ENCODE peak calls at places on chromosomes 4 and X, in nine cellular contexts. One of them, this sample, is unnamed.

GRCh38 chr4:102541708-102542107 is 40.5 kb downstream of the NFKB1 start:
- DNase-seq in pancreas: no peak
- DNase-seq in fibroblast of pulmonary artery: no peak
- DNase-seq in spleen: no peak
- DNase-seq in mesothelial cell of epicardium: no peak
- DNase-seq in stomach: no peak
- DNase-seq in kidney: no peak
- DNase-seq in A549: peak; percentile 1
- DNase-seq in GM10248: no peak
- DNase-seq in this sample: no peak

GRCh38 chr4:1795304-1796195 is 2.5 kb downstream of the FGFR3 start:
- DNase-seq in mesothelial cell of epicardium: no peak
- DNase-seq in stomach: peak; percentile 48
- DNase-seq in kidney: no peak
- DNase-seq in pancreas: no peak
- DNase-seq in fibroblast of pulmonary artery: no peak
- DNase-seq in A549: no peak
- DNase-seq in spleen: no peak
- DNase-seq in GM10248: no peak
- DNase-seq in this sample: no peak

GRCh38 chr4:1403177-1403583 is 3.1 kb downstream of the NKX1-1 start:
- DNase-seq in GM10248: no peak
- DNase-seq in mesothelial cell of epicardium: peak; percentile 37
- DNase-seq in pancreas: no peak
- DNase-seq in kidney: peak; percentile 54
- DNase-seq in spleen: no peak
- DNase-seq in A549: no peak
- DNase-seq in fibroblast of pulmonary artery: no peak
- DNase-seq in stomach: peak; percentile 18
- DNase-seq in this sample: no peak

GRCh38 chr4:81040175-81040659 is 9.7 kb downstream of the BMP3 start:
- DNase-seq in stomach: no peak
- DNase-seq in spleen: no peak
- DNase-seq in kidney: no peak
- DNase-seq in mesothelial cell of epicardium: no peak
- DNase-seq in pancreas: no peak
- DNase-seq in A549: peak; percentile 9
- DNase-seq in GM10248: no peak
- DNase-seq in fibroblast of pulmonary artery: peak; percentile 50
- DNase-seq in this sample: peak; percentile 61

GRCh38 chr4:39062094-39062493 is at the start of gene KLHL5:
- DNase-seq in fibroblast of pulmonary artery: no peak
- DNase-seq in stomach: no peak
- DNase-seq in spleen: no peak
- DNase-seq in kidney: no peak
- DNase-seq in pancreas: no peak
- DNase-seq in GM10248: no peak
- DNase-seq in mesothelial cell of epicardium: no peak
- DNase-seq in A549: no peak
- DNase-seq in this sample: no peak

GRCh38 chrX:135632353-135632752 is 81.1 kb upstream of the CT45A1 start:
- DNase-seq in spleen: no peak
- DNase-seq in A549: no peak
- DNase-seq in GM10248: peak; percentile 26
- DNase-seq in pancreas: no peak
- DNase-seq in stomach: no peak
- DNase-seq in mesothelial cell of epicardium: no peak
- DNase-seq in fibroblast of pulmonary artery: no peak
- DNase-seq in kidney: no peak
- DNase-seq in this sample: no peak

GRCh38 chrX:139759637-139760036 is 51.7 kb upstream of the MCF2 start:
- DNase-seq in mesothelial cell of epicardium: no peak
- DNase-seq in stomach: no peak
- DNase-seq in fibroblast of pulmonary artery: peak; percentile 42
- DNase-seq in pancreas: no peak
- DNase-seq in spleen: no peak
- DNase-seq in GM10248: no peak
- DNase-seq in A549: peak; percentile 24
- DNase-seq in kidney: no peak
- DNase-seq in this sample: peak; percentile 27

GRCh38 chr4:8038702-8039251 is 99.1 kb upstream of the AFAP1 start:
- DNase-seq in spleen: no peak
- DNase-seq in pancreas: no peak
- DNase-seq in A549: no peak
- DNase-seq in stomach: no peak
- DNase-seq in fibroblast of pulmonary artery: no peak
- DNase-seq in kidney: no peak
- DNase-seq in GM10248: no peak
- DNase-seq in mesothelial cell of epicardium: no peak
- DNase-seq in this sample: no peak

GRCh38 chrX:44244008-44244407 is 99.5 kb downstream of the EFHC2 start:
- DNase-seq in A549: peak; percentile 35
- DNase-seq in mesothelial cell of epicardium: no peak
- DNase-seq in kidney: no peak
- DNase-seq in pancreas: no peak
- DNase-seq in spleen: no peak
- DNase-seq in fibroblast of pulmonary artery: peak; percentile 50
- DNase-seq in GM10248: no peak
- DNase-seq in stomach: no peak
- DNase-seq in this sample: no peak

GRCh38 chrX:150983526-150984163 is 510 bp downstream of the HMGB3 start:
- DNase-seq in pancreas: peak; percentile 62
- DNase-seq in A549: no peak
- DNase-seq in GM10248: no peak
- DNase-seq in spleen: no peak
- DNase-seq in stomach: no peak
- DNase-seq in kidney: no peak
- DNase-seq in fibroblast of pulmonary artery: no peak
- DNase-seq in mesothelial cell of epicardium: no peak
- DNase-seq in this sample: no peak

GRCh38 chr4:64581422-64581821 is 172.2 kb upstream of the TECRL start:
- DNase-seq in fibroblast of pulmonary artery: peak; percentile 62
- DNase-seq in kidney: no peak
- DNase-seq in spleen: no peak
- DNase-seq in pancreas: no peak
- DNase-seq in mesothelial cell of epicardium: no peak
- DNase-seq in GM10248: no peak
- DNase-seq in A549: peak; percentile 1
- DNase-seq in stomach: no peak
- DNase-seq in this sample: peak; percentile 12

GRCh38 chr4:54840430-54840829 is 182.7 kb downstream of the KIT start:
- DNase-seq in A549: no peak
- DNase-seq in GM10248: no peak
- DNase-seq in spleen: no peak
- DNase-seq in pancreas: no peak
- DNase-seq in fibroblast of pulmonary artery: no peak
- DNase-seq in kidney: no peak
- DNase-seq in stomach: no peak
- DNase-seq in mesothelial cell of epicardium: no peak
- DNase-seq in this sample: no peak

GRCh38 chr4:54842226-54843055 is 184.7 kb downstream of the KIT start:
- DNase-seq in A549: no peak
- DNase-seq in mesothelial cell of epicardium: no peak
- DNase-seq in pancreas: no peak
- DNase-seq in spleen: no peak
- DNase-seq in fibroblast of pulmonary artery: no peak
- DNase-seq in GM10248: no peak
- DNase-seq in stomach: no peak
- DNase-seq in kidney: no peak
- DNase-seq in this sample: no peak

GRCh38 chr4:54843106-54843505 is 185.3 kb downstream of the KIT start:
- DNase-seq in pancreas: no peak
- DNase-seq in GM10248: no peak
- DNase-seq in A549: no peak
- DNase-seq in mesothelial cell of epicardium: no peak
- DNase-seq in fibroblast of pulmonary artery: no peak
- DNase-seq in stomach: no peak
- DNase-seq in kidney: no peak
- DNase-seq in spleen: no peak
- DNase-seq in this sample: no peak

GRCh38 chr4:54843946-54844345 is 186.2 kb downstream of the KIT start:
- DNase-seq in stomach: no peak
- DNase-seq in pancreas: no peak
- DNase-seq in kidney: no peak
- DNase-seq in A549: no peak
- DNase-seq in spleen: no peak
- DNase-seq in fibroblast of pulmonary artery: no peak
- DNase-seq in mesothelial cell of epicardium: no peak
- DNase-seq in GM10248: no peak
- DNase-seq in this sample: no peak

GRCh38 chr4:54840992-54841768 is 183.4 kb downstream of the KIT start:
- DNase-seq in stomach: peak; percentile 30
- DNase-seq in A549: peak; percentile 2
- DNase-seq in GM10248: no peak
- DNase-seq in fibroblast of pulmonary artery: peak; percentile 16
- DNase-seq in kidney: no peak
- DNase-seq in spleen: no peak
- DNase-seq in mesothelial cell of epicardium: no peak
- DNase-seq in pancreas: no peak
- DNase-seq in this sample: peak; percentile 46
- TF ChIP-seq CTCF in stomach: no peak
- TF ChIP-seq CTCF in A549: no peak
- TF ChIP-seq CTCF in GM10248: no peak
- TF ChIP-seq CTCF in fibroblast of pulmonary artery: no peak
- TF ChIP-seq CTCF in kidney: peak; percentile 31
- TF ChIP-seq CTCF in spleen: no peak
- TF ChIP-seq CTCF in mesothelial cell of epicardium: no peak
- TF ChIP-seq CTCF in pancreas: no peak
- TF ChIP-seq CTCF in this sample: peak; percentile 52

GRCh38 chrX:54641530-54641929 is 111.5 kb downstream of the GNL3L start:
- DNase-seq in A549: no peak
- DNase-seq in kidney: no peak
- DNase-seq in stomach: no peak
- DNase-seq in GM10248: no peak
- DNase-seq in fibroblast of pulmonary artery: no peak
- DNase-seq in mesothelial cell of epicardium: no peak
- DNase-seq in spleen: no peak
- DNase-seq in pancreas: no peak
- DNase-seq in this sample: no peak

GRCh38 chrX:54640721-54641120 is 110.7 kb downstream of the GNL3L start:
- DNase-seq in mesothelial cell of epicardium: no peak
- DNase-seq in kidney: no peak
- DNase-seq in GM10248: no peak
- DNase-seq in stomach: no peak
- DNase-seq in spleen: no peak
- DNase-seq in pancreas: no peak
- DNase-seq in fibroblast of pulmonary artery: no peak
- DNase-seq in A549: no peak
- DNase-seq in this sample: no peak

GRCh38 chrX:54639346-54640102 is 109.5 kb downstream of the GNL3L start:
- DNase-seq in stomach: peak; percentile 91
- DNase-seq in A549: peak; percentile 98
- DNase-seq in mesothelial cell of epicardium: peak; percentile 82
- DNase-seq in fibroblast of pulmonary artery: peak; percentile 98
- DNase-seq in spleen: peak; percentile 97
- DNase-seq in pancreas: peak; percentile 86
- DNase-seq in kidney: peak; percentile 98
- DNase-seq in GM10248: peak; percentile 82
- DNase-seq in this sample: peak; percentile 95

GRCh38 chrX:54639018-54639345 is 109.0 kb downstream of the GNL3L start:
- DNase-seq in spleen: no peak
- DNase-seq in mesothelial cell of epicardium: no peak
- DNase-seq in A549: no peak
- DNase-seq in pancreas: no peak
- DNase-seq in GM10248: no peak
- DNase-seq in fibroblast of pulmonary artery: no peak
- DNase-seq in kidney: no peak
- DNase-seq in stomach: no peak
- DNase-seq in this sample: no peak

DNA sequence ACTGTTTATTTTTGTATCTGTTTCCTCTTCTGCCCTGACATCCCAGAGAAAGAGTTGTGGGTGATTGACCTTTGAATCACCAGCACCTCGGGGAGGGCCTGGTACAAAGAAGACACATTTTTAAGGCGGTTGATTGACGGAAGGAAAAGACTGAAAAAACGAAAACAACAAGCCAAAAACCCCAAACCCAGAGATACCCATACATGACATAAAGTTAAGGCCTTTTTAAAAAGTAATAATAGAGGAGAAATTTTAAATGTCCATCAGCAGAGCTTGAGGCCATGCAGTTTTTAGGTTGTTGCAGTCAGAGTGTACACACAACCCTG is 110.0 kb downstream of the GNL3L start:
- DNase-seq in mesothelial cell of epicardium: no peak
- DNase-seq in kidney: no peak
- DNase-seq in A549: no peak
- DNase-seq in stomach: no peak
- DNase-seq in GM10248: no peak
- DNase-seq in spleen: no peak
- DNase-seq in fibroblast of pulmonary artery: no peak
- DNase-seq in pancreas: no peak
- DNase-seq in this sample: no peak
- TF ChIP-seq CTCF in mesothelial cell of epicardium: peak; percentile 2
- TF ChIP-seq CTCF in kidney: no peak
- TF ChIP-seq CTCF in A549: no peak
- TF ChIP-seq CTCF in stomach: no peak
- TF ChIP-seq CTCF in GM10248: no peak
- TF ChIP-seq CTCF in spleen: no peak
- TF ChIP-seq CTCF in fibroblast of pulmonary artery: no peak
- TF ChIP-seq CTCF in pancreas: no peak
- TF ChIP-seq CTCF in this sample: peak; percentile 56

DNA sequence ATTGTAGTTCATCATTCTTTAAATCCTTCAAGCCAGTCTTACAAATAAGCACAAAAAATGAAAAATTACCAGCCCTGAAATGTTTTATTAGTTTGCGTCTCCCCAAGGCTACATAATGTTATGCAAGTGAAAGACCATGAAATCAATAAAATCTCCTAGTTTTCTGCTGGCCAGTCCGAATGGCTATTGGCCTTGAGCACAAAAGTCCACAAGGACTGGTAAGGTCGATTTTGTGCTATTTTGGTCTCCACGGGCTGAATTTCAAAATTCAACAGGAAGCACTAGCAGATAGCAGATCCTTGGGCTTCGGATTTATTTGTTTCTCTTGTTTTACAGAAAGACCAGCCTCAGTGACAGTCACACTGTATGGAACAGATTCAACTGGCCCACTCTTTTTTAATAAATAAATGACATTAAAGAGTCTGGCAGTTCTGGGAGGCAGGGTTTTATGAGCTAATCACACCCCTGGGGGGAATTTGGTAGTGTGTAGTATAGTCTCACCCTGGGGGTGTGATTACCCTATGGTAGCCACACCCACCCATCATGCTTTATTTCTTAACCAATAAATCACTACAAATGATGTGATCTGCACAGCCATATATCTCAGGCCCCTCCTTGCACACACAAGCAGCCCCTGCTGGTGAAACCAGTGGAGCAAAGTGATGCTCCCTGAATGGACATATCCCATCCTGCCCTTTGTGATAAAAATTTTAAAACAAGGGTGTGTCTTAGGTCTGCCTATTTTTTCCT is 51.1 kb upstream of the TMEM33 start:
- DNase-seq in fibroblast of pulmonary artery: no peak
- DNase-seq in spleen: no peak
- DNase-seq in stomach: no peak
- DNase-seq in mesothelial cell of epicardium: no peak
- DNase-seq in GM10248: no peak
- DNase-seq in pancreas: no peak
- DNase-seq in A549: no peak
- DNase-seq in kidney: no peak
- DNase-seq in this sample: no peak
- TF ChIP-seq CTCF in fibroblast of pulmonary artery: no peak
- TF ChIP-seq CTCF in spleen: no peak
- TF ChIP-seq CTCF in stomach: no peak
- TF ChIP-seq CTCF in mesothelial cell of epicardium: no peak
- TF ChIP-seq CTCF in GM10248: no peak
- TF ChIP-seq CTCF in pancreas: no peak
- TF ChIP-seq CTCF in A549: no peak
- TF ChIP-seq CTCF in kidney: no peak
- TF ChIP-seq CTCF in this sample: peak; percentile 33

GRCh38 chrX:109826954-109827708 is 94.1 kb upstream of the ACSL4 start:
- DNase-seq in fibroblast of pulmonary artery: peak; percentile 75
- DNase-seq in spleen: no peak
- DNase-seq in kidney: no peak
- DNase-seq in A549: peak; percentile 50
- DNase-seq in stomach: no peak
- DNase-seq in GM10248: no peak
- DNase-seq in mesothelial cell of epicardium: no peak
- DNase-seq in pancreas: no peak
- DNase-seq in this sample: peak; percentile 80
- TF ChIP-seq CTCF in fibroblast of pulmonary artery: no peak
- TF ChIP-seq CTCF in spleen: no peak
- TF ChIP-seq CTCF in kidney: no peak
- TF ChIP-seq CTCF in A549: no peak
- TF ChIP-seq CTCF in stomach: no peak
- TF ChIP-seq CTCF in GM10248: no peak
- TF ChIP-seq CTCF in mesothelial cell of epicardium: no peak
- TF ChIP-seq CTCF in pancreas: no peak
- TF ChIP-seq CTCF in this sample: peak; percentile 16